ENCODE peak calls at places on chromosomes 16 and 17, in eight cellular contexts. I is cerebellar nuclear complex; O is H4; R is thyroid gland; T is endothelial cell of umbilical vein; C is activated naive CD4-positive, alpha-beta T cell; V is stimulated activated naive B cell treated with anti-CD40 and anti-IgM and Interleukin-4, amounts not matched to agents 10 μg/mL and 1 μg/mL and 100 μg/mL, for 72 hours; G is tibial artery. E is an unnamed sample.

GRCh38 chr17:8020251-8020650 is 17.8 kb downstream of the GUCY2D start:
- DNase-seq in T (no peak), V (no peak), R (no peak), I (no peak), O (no peak), C (no peak), G (no peak), E (no peak)

GRCh38 chr17:74528491-74529199 is 2.6 kb downstream of the CD300LB start:
- DNase-seq in O (no peak), R (no peak), V (peak; percentile 75), T (no peak), G (peak; percentile 60), I (no peak), C (no peak), E (no peak)

GRCh38 chr16:11669380-11670146 is 1.3 kb downstream of the SNN start:
- DNase-seq in I (no peak), G (peak; percentile 79), O (no peak), T (peak; percentile 36), C (no peak), V (peak; percentile 75), R (peak; percentile 39), E (no peak)

GRCh38 chr16:54489225-54489781 is 202.7 kb upstream of the IRX3 start:
- DNase-seq in I (no peak), G (no peak), T (no peak), V (no peak), O (no peak), C (no peak), R (no peak), E (no peak)

GRCh38 chr17:3030096-3030495 is 33.3 kb downstream of the OR1D5 start:
- DNase-seq in O (no peak), C (no peak), T (peak; percentile 97), V (no peak), G (peak; percentile 23), R (no peak), I (no peak), E (no peak)

GRCh38 chr16:71919033-71919432 is 23.7 kb downstream of the IST1 start:
- DNase-seq in R (no peak), I (no peak), V (peak; percentile 12), T (no peak), G (no peak), O (no peak), C (no peak), E (no peak)

GRCh38 chr17:57553991-57554825 is 190.9 kb downstream of the CCDC182 start:
- DNase-seq in O (no peak), V (no peak), C (no peak), I (no peak), G (no peak), R (peak; percentile 87), T (no peak), E (peak; percentile 69)

GRCh38 chr17:29368161-29368560 is 22.0 kb upstream of the TAOK1 start:
- DNase-seq in G (no peak), O (no peak), I (no peak), T (no peak), R (no peak), V (no peak), C (no peak), E (no peak)

GRCh38 chr17:70021726-70022125 is 53.3 kb upstream of the KCNJ16 start:
- DNase-seq in G (no peak), R (no peak), C (no peak), V (no peak), I (no peak), O (no peak), T (peak; percentile 30), E (no peak)

GRCh38 chr16:23996258-23996955 is 160.6 kb downstream of the PRKCB start:
- DNase-seq in R (no peak), T (no peak), V (no peak), G (no peak), I (peak; percentile 83), O (no peak), C (no peak), E (no peak)

GRCh38 chr16:29843942-29844341 is 19.1 kb downstream of the CDIPT start:
- DNase-seq in G (no peak), V (no peak), C (no peak), O (no peak), T (no peak), I (no peak), R (no peak), E (no peak)

GRCh38 chr17:57211543-57211942 is 44.8 kb upstream of the MSI2 start:
- DNase-seq in I (no peak), T (peak; percentile 16), V (no peak), G (no peak), O (peak; percentile 60), R (no peak), C (no peak), E (no peak)

GRCh38 chr16:12532871-12533610 is 270.6 kb downstream of the CPPED1 start:
- DNase-seq in G (no peak), R (peak; percentile 27), V (no peak), T (no peak), C (peak; percentile 41), I (no peak), O (no peak), E (no peak)

GRCh38 chr16:10995555-10995954 is 51.2 kb downstream of the CLEC16A start:
- DNase-seq in T (no peak), R (no peak), O (no peak), V (no peak), I (no peak), G (no peak), C (no peak), E (no peak)

GRCh38 chr17:36124879-36125824 is 21.5 kb downstream of the CCL4 start:
- DNase-seq in I (no peak), T (no peak), O (no peak), R (no peak), V (no peak), C (no peak), G (no peak), E (no peak)

GRCh38 chr16:81873843-81874752 is 95.0 kb downstream of the PLCG2 start:
- DNase-seq in C (peak; percentile 7), I (no peak), V (peak; percentile 53), G (peak; percentile 58), T (peak; percentile 63), R (peak; percentile 55), O (peak; percentile 24), E (peak; percentile 78)

GRCh38 chr16:31476305-31477219 is 4.6 kb downstream of the TGFB1I1 start:
- DNase-seq in C (peak; percentile 93), R (peak; percentile 94), T (no peak), I (no peak), G (peak; percentile 74), O (no peak), V (peak; percentile 47), E (peak; percentile 87)

GRCh38 chr17:62075308-62075815 is 10.3 kb upstream of the MED13 start:
- DNase-seq in I (no peak), G (no peak), V (no peak), C (no peak), R (no peak), T (no peak), O (no peak), E (no peak)

GRCh38 chr17:4945176-4945943 is 3.0 kb downstream of the PFN1 start:
- DNase-seq in R (peak; percentile 37), O (peak; percentile 81), C (peak; percentile 66), G (peak; percentile 86), I (no peak), V (peak; percentile 81), T (peak; percentile 77), E (no peak)

GRCh38 chr17:50917418-50917743 is 51.2 kb upstream of the TOB1 start:
- DNase-seq in I (no peak), C (no peak), G (no peak), T (no peak), R (no peak), V (no peak), O (no peak), E (peak; percentile 36)

GRCh38 chr16:4324871-4325740 is 9.2 kb downstream of the GLIS2 start:
- DNase-seq in C (no peak), V (no peak), T (no peak), G (no peak), O (no peak), R (no peak), I (no peak), E (no peak)

GRCh38 chr17:40953876-40954275 is 12.9 kb downstream of the KRT39 start:
- DNase-seq in R (no peak), V (no peak), O (no peak), I (no peak), T (no peak), C (no peak), G (no peak), E (no peak)

GRCh38 chr16:79247386-79247785 is 353.2 kb downstream of the MAF start:
- DNase-seq in C (no peak), G (no peak), V (no peak), O (no peak), R (no peak), T (no peak), I (no peak), E (no peak)

E was measured in glutamatergic neuron.